ENCODE peak calls at places on chromosomes 2 and 18, in four cellular contexts. U is fibroblast of lung, H is breast epithelium, Z is neural progenitor cell. D is an unnamed sample.

GRCh38 chr2:151907933-151908882 is 80.0 kb upstream of the ARL5A start:
- DNase-seq in U (no peak), H (no peak), Z (peak), D (no peak)

GRCh38 chr2:151953467-151953866 is 125.2 kb upstream of the ARL5A start:
- DNase-seq in U (no peak), H (no peak), Z (no peak), D (no peak)

GRCh38 chr2:143937563-143938346 is 582.2 kb downstream of the ZEB2 start:
- DNase-seq in U (no peak), H (no peak), Z (no peak), D (no peak)

GRCh38 chr2:229712125-229712524 is 2.2 kb downstream of the DNER start:
- DNase-seq in U (no peak), H (no peak), Z (no peak), D (no peak)

GRCh38 chr2:157497603-157498314 is 53.9 kb upstream of the CYTIP start:
- DNase-seq in U (peak), H (no peak), Z (peak), D (no peak)

GRCh38 chr2:17960925-17961324 is 82.5 kb downstream of the KCNS3 start:
- DNase-seq in U (no peak), H (no peak), Z (no peak), D (peak)

GRCh38 chr2:177970670-177971454 is 101.7 kb downstream of the PDE11A start:
- DNase-seq in U (no peak), H (no peak), Z (no peak), D (no peak)

GRCh38 chr2:73111300-73112025 is 1.3 kb downstream of the RAB11FIP5 start:
- DNase-seq in U (peak), H (peak), Z (peak), D (no peak)

GRCh38 chr2:129587426-129588064 is 391.9 kb upstream of the RAB6C start:
- DNase-seq in U (no peak), H (no peak), Z (peak), D (peak)

GRCh38 chr2:175036582-175037018 is 31.4 kb upstream of the CHN1 start:
- DNase-seq in U (peak), H (no peak), Z (peak), D (no peak)

GRCh38 chr2:45918816-45919655 is 267.6 kb downstream of the PRKCE start:
- DNase-seq in U (no peak), H (peak), Z (no peak), D (no peak)

GRCh38 chr18:36179562-36180334 is 7.5 kb upstream of the MOCOS start:
- DNase-seq in U (peak), H (peak), Z (no peak), D (no peak)

GRCh38 chr2:208268553-208268952 is 2.5 kb downstream of the PIKFYVE start:
- DNase-seq in U (no peak), H (no peak), Z (no peak), D (no peak)

GRCh38 chr2:81984969-81985637 is 1680.6 kb upstream of the LRRTM1 start:
- DNase-seq in U (no peak), H (no peak), Z (no peak), D (peak)

GRCh38 chr2:201699384-201699783 is 940 bp upstream of the MPP4 start:
- DNase-seq in U (peak), H (no peak), Z (no peak), D (no peak)

GRCh38 chr2:197613509-197613987 is 61.8 kb downstream of the RFTN2 start:
- DNase-seq in U (no peak), H (no peak), Z (no peak), D (no peak)

GRCh38 chr2:237201461-237202287 is 116.0 kb downstream of the COPS8 start:
- DNase-seq in U (peak), H (no peak), Z (no peak), D (no peak)

GRCh38 chr2:23380562-23381065 is 4.4 kb upstream of the KLHL29 start:
- DNase-seq in U (no peak), H (no peak), Z (no peak), D (no peak)

GRCh38 chr2:60671971-60672370 is 84.1 kb upstream of the PAPOLG start:
- DNase-seq in U (no peak), H (no peak), Z (no peak), D (no peak)

GRCh38 chr2:177830881-177831386 is 241.6 kb downstream of the PDE11A start:
- DNase-seq in U (no peak), H (no peak), Z (no peak), D (no peak)

GRCh38 chr2:55719852-55720251 is 26.2 kb upstream of the PNPT1 start:
- DNase-seq in U (no peak), H (no peak), Z (no peak), D (no peak)

GRCh38 chr2:151315381-151315903 is 26.0 kb upstream of the NMI start:
- DNase-seq in U (peak), H (no peak), Z (peak), D (no peak)

GRCh38 chr2:235665656-235666239 is 171.9 kb downstream of the AGAP1 start:
- DNase-seq in U (peak), H (no peak), Z (peak), D (no peak)

GRCh38 chr18:74457043-74457742 is at the start of gene DIPK1C:
- DNase-seq in U (no peak), H (no peak), Z (peak), D (no peak)

GRCh38 chr2:69733338-69734039 is 8.4 kb upstream of the ANXA4 start:
- DNase-seq in U (no peak), H (no peak), Z (no peak), D (no peak)

GRCh38 chr18:31658670-31659573 is 25.5 kb downstream of the B4GALT6 start:
- DNase-seq in U (peak), H (no peak), Z (no peak), D (no peak)

GRCh38 chr2:25044990-25045389 is 3.1 kb downstream of the EFR3B start:
- DNase-seq in U (no peak), H (peak), Z (no peak), D (no peak)

GRCh38 chr2:62881162-62881795 is 169.4 kb upstream of the OTX1 start:
- DNase-seq in U (no peak), H (no peak), Z (no peak), D (no peak)
- H3K4me3 ChIP-seq in U (no peak), H (no peak), Z (no peak), D (no peak)

DNA sequence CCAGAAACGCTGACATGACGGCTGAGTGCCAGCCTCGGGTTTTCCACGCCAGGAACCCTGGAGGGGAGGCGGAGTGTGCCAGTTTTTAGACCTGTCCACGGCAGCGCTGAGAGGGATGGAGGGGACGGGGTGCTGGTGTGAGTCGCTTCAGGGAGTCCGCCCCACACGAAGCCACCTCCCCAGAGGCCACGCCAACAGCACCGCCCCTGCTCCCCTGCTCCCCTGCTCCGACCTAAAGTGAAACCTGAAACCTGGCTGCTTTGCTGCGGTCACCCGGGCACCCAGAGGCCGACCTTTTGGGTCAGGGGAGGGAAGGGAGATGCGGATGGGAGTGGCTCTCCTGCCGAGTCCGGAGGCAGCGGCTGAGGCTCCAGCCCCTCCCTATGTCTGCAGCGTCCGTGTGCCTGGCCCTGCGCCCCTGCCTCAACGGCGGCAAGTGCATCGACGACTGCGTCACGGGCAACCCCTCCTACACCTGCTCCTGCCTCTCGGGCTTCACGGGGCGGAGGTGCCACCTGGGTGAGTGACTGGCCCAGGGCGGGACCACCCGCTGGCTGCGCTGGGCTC is 38.1 kb downstream of the SNED1 start:
- DNase-seq in U (peak), H (peak), Z (peak), D (peak)
- H3K4me3 ChIP-seq in U (no peak), H (peak), Z (peak), D (peak)

GRCh38 chr18:51191139-51191717 is 6.3 kb downstream of the MEX3C start:
- DNase-seq in U (peak), H (no peak), Z (no peak), D (no peak)

GRCh38 chr18:51194604-51195003 is 2.9 kb downstream of the MEX3C start:
- DNase-seq in U (peak), H (no peak), Z (peak), D (no peak)

GRCh38 chr18:51190000-51190399 is 7.5 kb downstream of the MEX3C start:
- DNase-seq in U (no peak), H (no peak), Z (no peak), D (no peak)

GRCh38 chr18:51193621-51194287 is 3.7 kb downstream of the MEX3C start:
- DNase-seq in U (peak), H (no peak), Z (no peak), D (no peak)

GRCh38 chr18:51192026-51192425 is 5.5 kb downstream of the MEX3C start:
- DNase-seq in U (no peak), H (no peak), Z (no peak), D (no peak)
- H3K4me3 ChIP-seq in U (no peak), H (peak), Z (peak), D (no peak)

GRCh38 chr2:135074216-135074615 is 22.1 kb downstream of the RAB3GAP1 start:
- DNase-seq in U (no peak), H (peak), Z (no peak), D (no peak)

GRCh38 chr2:135076556-135076955 is 24.5 kb downstream of the RAB3GAP1 start:
- DNase-seq in U (no peak), H (no peak), Z (no peak), D (no peak)

GRCh38 chr2:135078417-135078816 is 26.3 kb downstream of the RAB3GAP1 start:
- DNase-seq in U (no peak), H (no peak), Z (no peak), D (no peak)
- H3K4me3 ChIP-seq in U (no peak), H (no peak), Z (no peak), D (no peak)

GRCh38 chr2:239750045-239750835 is 274.9 kb downstream of the NDUFA10 start:
- DNase-seq in U (no peak), H (no peak), Z (no peak), D (no peak)
- H3K4me3 ChIP-seq in U (no peak), H (no peak), Z (no peak), D (no peak)

GRCh38 chr2:27716301-27717069 is 52.8 kb downstream of the SLC4A1AP start:
- DNase-seq in U (no peak), H (no peak), Z (peak), D (peak)
- H3K4me3 ChIP-seq in U (no peak), H (peak), Z (peak), D (no peak)

DNA sequence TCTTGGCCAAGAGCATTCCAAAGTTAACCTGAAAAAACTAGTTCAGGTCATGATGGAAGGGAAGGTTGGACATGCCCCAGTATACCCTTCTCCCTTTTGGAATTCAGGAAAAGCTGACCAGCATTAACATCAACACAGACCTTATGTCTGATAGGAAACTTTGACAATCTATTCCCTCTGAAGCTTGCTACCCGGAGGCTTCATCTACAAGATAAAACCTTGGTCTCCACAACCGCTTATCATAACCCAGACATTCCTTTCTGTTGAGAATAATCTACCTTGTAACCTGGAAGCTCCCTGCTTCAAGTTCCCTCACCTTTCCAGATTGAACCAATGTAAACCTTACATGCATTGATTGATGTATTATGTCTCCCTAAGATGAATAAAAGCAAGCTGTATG is 24.7 kb upstream of the IL37 start:
- DNase-seq in U (no peak), H (no peak), Z (no peak), D (no peak)
- H3K4me3 ChIP-seq in U (no peak), H (no peak), Z (no peak), D (no peak)

DNA sequence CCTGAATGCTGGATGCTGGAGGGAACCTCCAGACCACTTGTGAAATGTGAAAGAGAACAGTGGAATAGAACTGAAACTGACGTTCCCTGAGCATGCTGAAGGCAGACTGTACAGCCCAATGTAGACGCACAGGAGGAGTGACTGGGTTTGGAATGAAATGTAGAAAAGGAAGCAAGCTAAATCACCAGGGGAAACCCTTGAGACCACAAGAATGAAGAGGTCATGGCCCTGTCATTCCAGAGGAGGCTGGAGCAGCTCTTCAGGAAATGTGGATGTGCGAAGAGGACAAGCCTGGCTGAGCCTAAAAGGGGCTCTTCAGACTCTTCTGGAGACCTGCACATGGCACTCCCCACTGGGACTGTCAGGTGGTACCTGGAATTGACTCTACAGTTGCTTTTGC is 118.5 kb upstream of the ALPP start:
- DNase-seq in U (peak), H (no peak), Z (no peak), D (no peak)
- H3K4me3 ChIP-seq in U (no peak), H (no peak), Z (no peak), D (no peak)

GRCh38 chr2:219122197-219122965 is 38.2 kb downstream of the NHEJ1 start:
- DNase-seq in U (peak), H (no peak), Z (no peak), D (no peak)
- H3K4me3 ChIP-seq in U (no peak), H (no peak), Z (no peak), D (no peak)

DNA sequence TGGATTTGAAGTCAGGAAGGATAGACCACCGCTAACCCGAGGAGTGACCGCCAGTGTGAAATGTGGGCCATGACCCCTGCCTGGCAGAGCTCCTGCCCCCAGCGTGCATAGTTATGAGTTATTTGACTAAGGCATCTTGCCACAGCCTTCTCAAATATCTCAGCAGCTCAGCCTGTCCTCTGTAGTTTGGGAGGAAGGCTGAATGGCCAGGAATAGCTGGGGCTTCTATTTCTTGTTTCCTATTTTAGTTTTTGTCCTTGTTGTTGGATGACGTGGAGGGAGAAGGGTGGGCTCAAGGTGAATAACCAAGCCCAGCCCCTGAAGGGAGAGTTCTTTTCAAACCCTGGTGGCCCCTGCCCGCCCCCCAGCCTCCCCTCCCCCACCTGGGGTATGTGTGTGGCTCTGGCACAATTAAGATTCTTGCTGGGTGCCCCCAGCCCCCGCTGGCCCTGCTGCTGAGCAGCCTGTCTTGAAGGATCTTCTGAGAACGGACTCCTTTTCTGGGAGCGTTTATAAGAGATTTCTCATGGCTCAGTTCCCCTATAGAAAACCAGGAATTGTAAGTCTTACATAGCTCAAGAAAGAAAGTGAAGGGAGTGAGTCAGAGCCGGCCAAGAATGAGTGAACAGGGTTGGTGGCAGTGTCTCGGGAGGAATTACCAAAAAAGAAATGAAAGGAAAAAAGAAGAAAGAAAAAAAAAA is 157.4 kb downstream of the GLI2 start:
- DNase-seq in U (peak), H (no peak), Z (peak), D (no peak)
- H3K4me3 ChIP-seq in U (no peak), H (no peak), Z (peak), D (no peak)

D was measured in upper lobe of left lung.